ENCODE peak calls at places on chromosomes 7 and 10, in five cellular contexts. P is heart right ventricle, S is Peyer's patch, H is kidney, M is lower lobe of right lung. N is an unnamed sample. For H3K4me1, the result is how much of the 10 kb centered on the place peaks cover.

GRCh38 chr10:102416181-102417094 is 2.1 kb downstream of the PSD start:
- DNase-seq in S (no peak), M (no peak), P (no peak), H (no peak), N (peak)

GRCh38 chr10:129505500-129506075 is 38.5 kb downstream of the MGMT start:
- DNase-seq in H (no peak), P (no peak), S (no peak), M (no peak), N (no peak)

GRCh38 chr10:62610649-62611229 is 193.8 kb upstream of the ADO start:
- DNase-seq in M (peak), S (peak), P (peak), H (peak), N (peak)

GRCh38 chr10:905972-906371 is 25.5 kb downstream of the LARP4B start:
- DNase-seq in H (no peak), M (no peak), S (no peak), P (no peak), N (no peak)

GRCh38 chr10:95217476-95217875 is 23.4 kb downstream of the ACSM6 start:
- DNase-seq in P (no peak), H (no peak), S (no peak), M (no peak), N (no peak)

GRCh38 chr7:150923191-150923590 is 54.9 kb downstream of the KCNH2 start:
- DNase-seq in H (no peak), P (no peak), S (no peak), M (no peak), N (no peak)

GRCh38 chr10:103493362-103493871 is at the start of gene NEURL1:
- DNase-seq in P (no peak), S (no peak), M (no peak), H (peak), N (no peak)

GRCh38 chr10:38118072-38118807 is 24.1 kb downstream of the ZNF37A start:
- DNase-seq in S (no peak), H (no peak), M (no peak), P (no peak), N (no peak)

GRCh38 chr7:100546129-100546867 is 7.3 kb downstream of the AGFG2 start:
- DNase-seq in S (no peak), P (no peak), H (no peak), M (no peak), N (no peak)

GRCh38 chr7:100545636-100546128 is 6.7 kb downstream of the AGFG2 start:
- DNase-seq in S (no peak), M (no peak), P (peak), H (peak), N (no peak)

GRCh38 chr7:100543586-100543985 is 4.6 kb downstream of the AGFG2 start:
- DNase-seq in H (no peak), S (no peak), P (no peak), M (no peak), N (no peak)

GRCh38 chr7:100544949-100545635 is 6.1 kb downstream of the AGFG2 start:
- DNase-seq in P (no peak), S (no peak), M (no peak), H (no peak), N (no peak)

GRCh38 chr7:100544386-100544785 is 5.4 kb downstream of the AGFG2 start:
- DNase-seq in M (no peak), P (no peak), H (no peak), S (no peak), N (no peak)
- H3K4me1 ChIP-seq in M (half or more), P (half or more), H (under half), S (half or more), N (under half)

GRCh38 chr7:30930621-30931020 is 19.0 kb downstream of the AQP1 start:
- DNase-seq in S (peak), H (peak), M (no peak), P (no peak), N (peak)

GRCh38 chr7:30931161-30931926 is 19.7 kb downstream of the AQP1 start:
- DNase-seq in H (peak), P (no peak), S (peak), M (peak), N (peak)

GRCh38 chr7:30933124-30933893 is 21.7 kb downstream of the AQP1 start:
- DNase-seq in P (no peak), H (peak), M (peak), S (no peak), N (peak)

GRCh38 chr7:30932562-30932961 is 20.9 kb downstream of the AQP1 start:
- DNase-seq in P (no peak), H (peak), M (peak), S (no peak), N (no peak)

DNA sequence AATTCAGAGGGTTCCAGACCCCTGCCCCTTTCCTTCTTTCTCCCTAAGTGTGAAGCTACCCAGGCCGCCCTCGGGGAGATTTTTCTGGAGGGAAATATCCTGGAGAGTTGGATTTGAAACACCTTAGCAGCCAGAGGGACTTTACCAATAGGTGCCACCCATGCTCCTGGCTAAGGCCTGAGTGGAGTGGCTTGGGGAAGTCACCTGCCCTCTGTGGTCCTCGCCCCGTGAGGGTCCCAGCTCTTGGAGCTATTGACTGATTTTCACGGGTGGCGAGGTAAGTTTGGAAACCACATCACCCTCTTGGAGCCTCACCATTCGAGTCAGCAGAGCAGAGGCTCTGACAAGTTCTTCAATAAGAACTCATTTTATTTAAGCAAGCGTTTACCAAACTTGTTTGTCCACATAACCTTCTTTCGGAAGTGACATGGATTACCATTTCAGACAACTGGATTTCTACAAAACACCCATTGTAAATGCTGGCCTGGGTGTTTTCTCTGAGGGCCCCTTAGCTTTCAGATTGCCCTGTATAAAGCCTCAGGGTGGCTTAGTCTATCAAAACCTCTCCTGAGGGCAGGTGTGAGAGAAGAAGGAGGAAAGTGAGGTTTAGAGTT is 20.4 kb downstream of the AQP1 start:
- DNase-seq in H (peak), P (no peak), M (no peak), S (peak), N (no peak)
- H3K27ac ChIP-seq in H (peak), P (peak), M (no peak), S (no peak), N (no peak)

GRCh38 chr7:116689787-116690186 is 17.8 kb downstream of the MET start:
- DNase-seq in M (peak), H (no peak), P (no peak), S (no peak), N (no peak)
- H3K4me1 ChIP-seq in M (under half), H (under half), P (under half), S (under half), N (under half)

DNA sequence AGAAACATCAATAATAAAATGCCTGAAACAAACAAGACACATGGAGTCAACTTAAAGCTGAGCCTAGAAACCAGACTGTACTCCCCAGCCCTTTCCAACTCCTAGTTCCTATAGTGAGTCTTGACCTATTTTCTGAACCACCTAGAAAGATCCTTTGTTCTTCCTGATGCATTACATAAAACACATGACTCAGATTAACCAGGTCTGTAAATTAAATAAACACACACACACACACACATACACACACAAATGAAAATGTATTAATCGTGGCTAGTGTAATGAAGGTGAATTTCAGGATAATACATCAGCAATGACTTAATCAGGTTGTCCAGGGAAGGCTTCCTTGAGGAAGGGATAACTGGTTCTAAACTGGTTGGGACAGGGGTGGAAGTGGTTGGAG is 104.7 kb downstream of the ST8SIA6 start:
- DNase-seq in M (no peak), S (no peak), H (no peak), P (no peak), N (no peak)
- H3K27ac ChIP-seq in M (no peak), S (no peak), H (no peak), P (no peak), N (no peak)

GRCh38 chr7:50664937-50665336 is 99.7 kb upstream of the DDC start:
- DNase-seq in P (no peak), H (no peak), M (no peak), S (no peak), N (no peak)
- H3K4me1 ChIP-seq in P (half or more), H (under half), M (half or more), S (under half), N (under half)

DNA sequence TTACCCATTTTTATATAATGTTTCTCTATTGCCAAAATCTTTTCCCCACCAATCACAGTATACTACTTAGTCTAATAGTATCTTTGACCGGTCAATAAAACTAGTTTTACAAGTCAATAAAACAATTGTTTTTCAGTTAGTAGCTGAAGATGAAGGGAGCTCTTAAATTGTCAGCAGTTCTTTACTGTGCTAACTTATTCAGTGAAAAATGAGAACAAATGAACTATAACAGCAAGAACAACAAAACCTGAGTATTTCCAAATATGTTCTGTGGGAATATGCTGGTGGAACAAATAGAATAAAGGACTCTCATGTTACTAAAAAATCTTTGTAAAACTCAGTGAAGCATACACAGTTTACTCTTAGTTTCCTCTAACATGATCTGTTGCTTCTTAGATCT is 134.0 kb downstream of the SEMA3D start:
- DNase-seq in M (no peak), P (no peak), S (no peak), H (no peak), N (no peak)
- H3K27ac ChIP-seq in M (no peak), P (no peak), S (no peak), H (no peak), N (no peak)

GRCh38 chr10:79160191-79160590 is 91.4 kb downstream of the ZMIZ1 start:
- DNase-seq in H (no peak), P (no peak), S (no peak), M (no peak), N (peak)
- H3K4me1 ChIP-seq in H (half or more), P (half or more), S (half or more), M (half or more), N (half or more)